ENCODE peak calls at places on chromosomes 2 and 18, in four cellular contexts. E, N, I and J are unnamed samples.

GRCh38 chr18:61196745-61197144 is 136.5 kb upstream of the CDH20 start:
- DNase-seq in E (no peak), N (no peak), I (no peak), J (no peak)

GRCh38 chr2:63048367-63049171 is 2.1 kb upstream of the OTX1 start:
- DNase-seq in E (no peak), N (no peak), I (no peak), J (no peak)

GRCh38 chr2:20211420-20211819 is 13.5 kb downstream of the SDC1 start:
- DNase-seq in E (no peak), N (no peak), I (no peak), J (no peak)

GRCh38 chr18:49476664-49477411 is 10.2 kb downstream of the C18orf32 start:
- DNase-seq in E (no peak), N (no peak), I (no peak), J (no peak)

GRCh38 chr2:156427067-156427466 is 9.1 kb upstream of the GPD2 start:
- DNase-seq in E (no peak), N (no peak), I (no peak), J (no peak)

GRCh38 chr2:231567159-231567558 is 25.5 kb upstream of the TEX44 start:
- DNase-seq in E (no peak), N (no peak), I (no peak), J (no peak)

GRCh38 chr2:167670588-167670987 is 576.8 kb downstream of the STK39 start:
- DNase-seq in E (no peak), N (no peak), I (no peak), J (no peak)

GRCh38 chr2:37306024-37306423 is 18.6 kb downstream of the PRKD3 start:
- DNase-seq in E (no peak), N (no peak), I (no peak), J (no peak)

GRCh38 chr18:58866261-58867232 is 1.9 kb downstream of the ZNF532 start:
- DNase-seq in E (no peak), N (no peak), I (no peak), J (no peak)

GRCh38 chr2:24613154-24613814 is 122.2 kb downstream of the NCOA1 start:
- DNase-seq in E (no peak), N (peak; percentile 54), I (peak; percentile 81), J (no peak)

GRCh38 chr2:12320027-12320734 is 396.6 kb upstream of the TRIB2 start:
- DNase-seq in E (no peak), N (no peak), I (no peak), J (no peak)

GRCh38 chr2:228731517-228731916 is 539.6 kb downstream of the PID1 start:
- DNase-seq in E (no peak), N (no peak), I (no peak), J (no peak)

GRCh38 chr18:46449033-46449432 is 208.0 kb downstream of the LOXHD1 start:
- DNase-seq in E (no peak), N (no peak), I (no peak), J (no peak)

GRCh38 chr2:48397846-48398245 is 132.1 kb upstream of the STON1 start:
- DNase-seq in E (no peak), N (no peak), I (no peak), J (no peak)

GRCh38 chr2:99701503-99701902 is 211.7 kb upstream of the REV1 start:
- DNase-seq in E (no peak), N (no peak), I (no peak), J (no peak)

GRCh38 chr2:64632855-64633819 is 20.6 kb downstream of the SERTAD2 start:
- DNase-seq in E (no peak), N (no peak), I (no peak), J (no peak)

GRCh38 chr18:77590928-77591327 is 341.3 kb downstream of the GALR1 start:
- DNase-seq in E (no peak), N (no peak), I (no peak), J (no peak)

GRCh38 chr2:171086352-171087290 is 74.1 kb downstream of the TLK1 start:
- DNase-seq in E (peak; percentile 28), N (peak; percentile 65), I (peak; percentile 6), J (peak; percentile 25)

GRCh38 chr2:70133127-70133452 is 45.8 kb downstream of the PCBP1 start:
- DNase-seq in E (no peak), N (no peak), I (no peak), J (no peak)

GRCh38 chr2:15845737-15846405 is 94.5 kb upstream of the MYCN start:
- DNase-seq in E (no peak), N (no peak), I (no peak), J (no peak)

GRCh38 chr2:37377187-37377532 is 32.7 kb downstream of the QPCT start:
- DNase-seq in E (no peak), N (no peak), I (peak; percentile 94), J (no peak)

GRCh38 chr2:15938803-15939555 is 1.4 kb upstream of the MYCN start:
- DNase-seq in E (no peak), N (no peak), I (no peak), J (no peak)

GRCh38 chr2:171081649-171082111 is 79.0 kb downstream of the TLK1 start:
- DNase-seq in E (no peak), N (no peak), I (no peak), J (no peak)

GRCh38 chr18:62588217-62588616 is 65.4 kb downstream of the ZCCHC2 start:
- DNase-seq in E (no peak), N (no peak), I (no peak), J (no peak)

GRCh38 chr2:106581755-106582430 is 94.7 kb downstream of the CD8B2 start:
- DNase-seq in E (peak; percentile 36), N (peak; percentile 51), I (peak; percentile 75), J (peak; percentile 11)

GRCh38 chr18:61628085-61628484 is 264.7 kb downstream of the RNF152 start:
- DNase-seq in E (no peak), N (no peak), I (no peak), J (no peak)

GRCh38 chr2:157304811-157305712 is 20.6 kb downstream of the ERMN start:
- DNase-seq in E (no peak), N (no peak), I (no peak), J (no peak)

GRCh38 chr2:197209274-197209673 is 101.3 kb downstream of the ANKRD44 start:
- DNase-seq in E (no peak), N (no peak), I (no peak), J (no peak)

GRCh38 chr2:241531161-241531722 is 22.9 kb upstream of the STK25 start:
- DNase-seq in E (no peak), N (no peak), I (no peak), J (no peak)

GRCh38 chr2:127674241-127675209 is 805 bp downstream of the LIMS2 start:
- DNase-seq in E (no peak), N (no peak), I (no peak), J (no peak)

GRCh38 chr2:157747695-157748370 is 119.2 kb upstream of the ACVR1C start:
- DNase-seq in E (peak; percentile 18), N (no peak), I (no peak), J (no peak)

GRCh38 chr2:177256695-177257094 is 7.8 kb downstream of the NFE2L2 start:
- DNase-seq in E (no peak), N (no peak), I (no peak), J (no peak)

GRCh38 chr2:177257471-177257870 is 7.1 kb downstream of the NFE2L2 start:
- DNase-seq in E (no peak), N (no peak), I (no peak), J (no peak)

GRCh38 chr2:177260398-177260797 is 4.1 kb downstream of the NFE2L2 start:
- DNase-seq in E (no peak), N (no peak), I (no peak), J (no peak)

GRCh38 chr2:177256026-177256425 is 8.5 kb downstream of the NFE2L2 start:
- DNase-seq in E (no peak), N (no peak), I (no peak), J (no peak)

DNA sequence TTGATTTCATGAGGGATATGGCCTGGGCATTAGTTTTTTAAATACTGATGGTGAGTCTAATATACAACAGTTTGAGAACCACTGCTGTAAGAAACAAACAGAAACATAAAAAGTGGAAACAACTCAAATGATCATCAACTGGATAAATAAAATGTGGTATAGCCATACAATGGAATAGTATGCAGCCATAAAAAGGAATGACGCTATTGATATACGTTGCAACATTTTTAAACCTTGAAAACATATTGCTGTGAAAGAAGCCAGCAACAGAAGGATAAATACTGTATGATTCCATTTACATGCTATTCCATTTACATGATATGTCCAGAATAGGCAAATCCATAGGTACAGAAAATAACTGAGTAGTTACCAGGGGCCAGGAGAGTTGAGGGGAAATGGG is 6.5 kb downstream of the NFE2L2 start:
- DNase-seq in E (no peak), N (no peak), I (no peak), J (no peak)
- H3K4me1 ChIP-seq in E (peaks cover 48% of the 10 kb centered on the region), N (peaks cover 86% of the 10 kb centered on the region), I (peaks cover 14% of the 10 kb centered on the region), J (peaks cover 40% of the 10 kb centered on the region)

GRCh38 chr2:219388845-219389156 is 1.1 kb upstream of the DNPEP start:
- DNase-seq in E (no peak), N (no peak), I (no peak), J (no peak)
- H3K4me3 ChIP-seq in E (peak overlapping the region; percentile 71), N (peak overlapping the region; percentile 53), I (peak overlapping the region; percentile 45), J (peak overlapping the region; percentile 27)

GRCh38 chr2:205543937-205544702 is 138.2 kb upstream of the NRP2 start:
- DNase-seq in E (no peak), N (no peak), I (no peak), J (no peak)
- H3K27ac ChIP-seq in E (no peak overlapping the region), N (no peak overlapping the region), I (no peak overlapping the region), J (no peak overlapping the region)

DNA sequence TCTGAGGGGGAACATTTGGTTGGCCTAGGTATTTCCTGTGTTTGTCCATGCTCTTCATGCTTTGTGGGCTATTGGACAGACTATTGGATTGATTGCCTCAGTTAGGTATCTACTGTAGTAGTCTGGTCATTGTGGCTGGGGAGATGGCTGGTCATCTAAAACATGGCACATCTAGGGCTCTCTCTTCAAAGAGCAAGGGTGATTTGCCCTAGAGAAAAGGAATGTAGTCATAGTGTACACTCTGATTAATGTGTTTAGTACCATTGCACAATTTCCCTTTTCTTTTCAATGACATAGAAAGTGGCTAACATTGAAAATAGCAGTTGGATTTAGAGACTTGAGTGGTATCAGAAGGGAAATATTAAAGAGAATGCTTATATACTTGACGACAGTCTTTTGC is 114.3 kb downstream of the LCLAT1 start:
- DNase-seq in E (no peak), N (peak; percentile 24), I (no peak), J (no peak)
- H3K4me1 ChIP-seq in E (no peaks in the 10 kb centered on the region), N (no peaks in the 10 kb centered on the region), I (no peaks in the 10 kb centered on the region), J (no peaks in the 10 kb centered on the region)

DNA sequence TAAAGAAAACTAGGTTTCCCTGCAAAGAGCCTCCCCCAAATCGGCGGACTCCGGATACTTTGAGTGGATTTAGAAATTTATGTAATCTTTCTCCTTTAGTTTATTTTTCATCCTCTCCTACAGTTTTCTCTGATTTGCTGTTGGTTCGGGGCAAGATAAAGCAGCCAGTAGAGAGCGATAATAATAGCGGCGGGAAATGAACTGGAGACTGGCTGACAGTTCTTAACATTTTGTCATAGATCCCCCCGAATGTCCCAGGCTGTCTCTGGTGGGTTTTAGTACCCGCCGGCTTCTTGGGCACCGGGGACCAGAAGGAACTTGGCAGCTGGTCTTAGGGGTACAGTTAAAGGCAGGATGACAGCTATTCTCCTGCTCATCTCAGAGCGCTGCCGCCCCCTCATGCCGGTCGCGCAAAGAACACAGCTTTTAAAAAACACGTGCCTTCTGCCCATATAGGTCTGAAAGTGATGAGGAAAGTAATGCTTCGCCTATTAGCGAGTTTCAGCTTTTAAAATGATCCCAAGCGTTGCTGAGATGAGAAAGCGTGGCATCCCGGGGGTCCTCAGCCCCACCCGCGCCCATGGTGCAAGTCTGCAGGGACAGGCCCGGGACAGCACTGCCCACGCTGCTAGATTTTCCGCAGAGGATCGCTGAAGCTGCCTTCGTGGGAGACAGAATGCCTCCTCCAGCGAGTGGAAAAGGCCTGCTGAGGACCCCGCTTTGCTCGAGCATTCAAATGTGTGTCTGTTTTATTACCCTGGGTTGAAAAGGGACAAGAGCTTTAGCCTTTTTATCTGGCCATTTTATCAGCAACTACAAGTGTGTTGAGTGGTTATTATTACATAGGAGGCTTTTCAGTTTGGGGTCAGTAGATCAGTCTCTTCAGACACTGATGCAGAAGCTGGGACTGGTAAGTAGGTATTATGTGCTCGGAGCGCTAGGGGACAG is 3.8 kb downstream of the ONECUT2 start:
- DNase-seq in E (no peak), N (no peak), I (no peak), J (no peak)
- H3K4me3 ChIP-seq in E (peak overlapping the region; percentile 52), N (peak overlapping the region; percentile 53), I (no peak overlapping the region), J (no peak overlapping the region)